ENCODE peak calls at places on chromosomes 16 and 17, in six cellular contexts. One of them, this sample, is unnamed.

GRCh38 chr17:56047321-56047720 is 106.0 kb upstream of the ANKFN1 start:
- DNase-seq in HepG2: no peak
- DNase-seq in left lung: no peak
- DNase-seq in neural crest cell: no peak
- DNase-seq in anterior cingulate cortex: no peak
- DNase-seq in BE2C: no peak
- DNase-seq in this sample: no peak

GRCh38 chr16:75559564-75560372 is 3.7 kb upstream of the TMEM231 start:
- DNase-seq in HepG2: no peak
- DNase-seq in left lung: no peak
- DNase-seq in neural crest cell: no peak
- DNase-seq in anterior cingulate cortex: no peak
- DNase-seq in BE2C: no peak
- DNase-seq in this sample: no peak

GRCh38 chr16:87323727-87324410 is 6.7 kb upstream of the C16orf95 start:
- DNase-seq in HepG2: no peak
- DNase-seq in left lung: no peak
- DNase-seq in neural crest cell: no peak
- DNase-seq in anterior cingulate cortex: no peak
- DNase-seq in BE2C: no peak
- DNase-seq in this sample: no peak

GRCh38 chr16:54707813-54708212 is 222.9 kb upstream of the IRX5 start:
- DNase-seq in HepG2: no peak
- DNase-seq in left lung: no peak
- DNase-seq in neural crest cell: no peak
- DNase-seq in anterior cingulate cortex: no peak
- DNase-seq in BE2C: no peak
- DNase-seq in this sample: no peak

GRCh38 chr16:85082553-85083050 is 29.7 kb downstream of the CIBAR2 start:
- DNase-seq in HepG2: no peak
- DNase-seq in left lung: peak; percentile 73
- DNase-seq in neural crest cell: no peak
- DNase-seq in anterior cingulate cortex: no peak
- DNase-seq in BE2C: no peak
- DNase-seq in this sample: no peak

GRCh38 chr16:73054131-73054496 is 6.2 kb upstream of the ZFHX3 start:
- DNase-seq in HepG2: no peak
- DNase-seq in left lung: no peak
- DNase-seq in neural crest cell: no peak
- DNase-seq in anterior cingulate cortex: no peak
- DNase-seq in BE2C: no peak
- DNase-seq in this sample: no peak

GRCh38 chr17:40312131-40312731 is 3.3 kb downstream of the RARA start:
- DNase-seq in HepG2: no peak
- DNase-seq in left lung: peak; percentile 54
- DNase-seq in neural crest cell: no peak
- DNase-seq in anterior cingulate cortex: peak; percentile 40
- DNase-seq in BE2C: no peak
- DNase-seq in this sample: no peak

GRCh38 chr17:35892091-35892637 is 12.0 kb upstream of the CCL5 start:
- DNase-seq in HepG2: no peak
- DNase-seq in left lung: no peak
- DNase-seq in neural crest cell: no peak
- DNase-seq in anterior cingulate cortex: no peak
- DNase-seq in BE2C: no peak
- DNase-seq in this sample: no peak

GRCh38 chr16:82704369-82704768 is 77.6 kb downstream of the CDH13 start:
- DNase-seq in HepG2: no peak
- DNase-seq in left lung: no peak
- DNase-seq in neural crest cell: no peak
- DNase-seq in anterior cingulate cortex: no peak
- DNase-seq in BE2C: no peak
- DNase-seq in this sample: no peak

GRCh38 chr16:30609002-30609927 is 924 bp downstream of the ZNF689 start:
- DNase-seq in HepG2: no peak
- DNase-seq in left lung: peak; percentile 89
- DNase-seq in neural crest cell: peak; percentile 23
- DNase-seq in anterior cingulate cortex: no peak
- DNase-seq in BE2C: peak; percentile 65
- DNase-seq in this sample: peak; percentile 48

GRCh38 chr16:4290236-4290830 is 17.5 kb upstream of the TFAP4 start:
- DNase-seq in HepG2: peak; percentile 88
- DNase-seq in left lung: no peak
- DNase-seq in neural crest cell: no peak
- DNase-seq in anterior cingulate cortex: no peak
- DNase-seq in BE2C: no peak
- DNase-seq in this sample: no peak

GRCh38 chr16:25012525-25012991 is 2.6 kb downstream of the ARHGAP17 start:
- DNase-seq in HepG2: no peak
- DNase-seq in left lung: no peak
- DNase-seq in neural crest cell: no peak
- DNase-seq in anterior cingulate cortex: no peak
- DNase-seq in BE2C: no peak
- DNase-seq in this sample: peak; percentile 57

GRCh38 chr17:28199728-28200127 is 119.3 kb upstream of the TMEM97 start:
- DNase-seq in HepG2: no peak
- DNase-seq in left lung: no peak
- DNase-seq in neural crest cell: no peak
- DNase-seq in anterior cingulate cortex: no peak
- DNase-seq in BE2C: no peak
- DNase-seq in this sample: no peak

GRCh38 chr17:81902023-81902652 is at the start of gene NPB:
- DNase-seq in HepG2: no peak
- DNase-seq in left lung: peak; percentile 80
- DNase-seq in neural crest cell: no peak
- DNase-seq in anterior cingulate cortex: no peak
- DNase-seq in BE2C: peak; percentile 70
- DNase-seq in this sample: no peak

GRCh38 chr17:19410875-19411291 is at the start of gene RNF112:
- DNase-seq in HepG2: no peak
- DNase-seq in left lung: peak; percentile 61
- DNase-seq in neural crest cell: no peak
- DNase-seq in anterior cingulate cortex: peak; percentile 32
- DNase-seq in BE2C: peak; percentile 49
- DNase-seq in this sample: no peak

GRCh38 chr17:39568710-39569109 is 39.0 kb downstream of the NEUROD2 start:
- DNase-seq in HepG2: no peak
- DNase-seq in left lung: no peak
- DNase-seq in neural crest cell: no peak
- DNase-seq in anterior cingulate cortex: no peak
- DNase-seq in BE2C: no peak
- DNase-seq in this sample: no peak

GRCh38 chr16:89723279-89724250 is 2.2 kb downstream of the ZNF276 start:
- DNase-seq in HepG2: no peak
- DNase-seq in left lung: no peak
- DNase-seq in neural crest cell: peak; percentile 62
- DNase-seq in anterior cingulate cortex: peak; percentile 66
- DNase-seq in BE2C: peak; percentile 51
- DNase-seq in this sample: peak; percentile 23

GRCh38 chr17:72176902-72177660 is 56.3 kb downstream of the SOX9 start:
- DNase-seq in HepG2: no peak
- DNase-seq in left lung: no peak
- DNase-seq in neural crest cell: no peak
- DNase-seq in anterior cingulate cortex: no peak
- DNase-seq in BE2C: no peak
- DNase-seq in this sample: no peak

GRCh38 chr17:49294126-49294525 is 63.5 kb upstream of the PHOSPHO1 start:
- DNase-seq in HepG2: no peak
- DNase-seq in left lung: no peak
- DNase-seq in neural crest cell: no peak
- DNase-seq in anterior cingulate cortex: no peak
- DNase-seq in BE2C: no peak
- DNase-seq in this sample: no peak

GRCh38 chr17:21127508-21128077 is 829 bp downstream of the DHRS7B start:
- DNase-seq in HepG2: no peak
- DNase-seq in left lung: no peak
- DNase-seq in neural crest cell: no peak
- DNase-seq in anterior cingulate cortex: no peak
- DNase-seq in BE2C: no peak
- DNase-seq in this sample: no peak

GRCh38 chr17:59899099-59899498 is 6.2 kb downstream of the RPS6KB1 start:
- DNase-seq in HepG2: no peak
- DNase-seq in left lung: no peak
- DNase-seq in neural crest cell: no peak
- DNase-seq in anterior cingulate cortex: no peak
- DNase-seq in BE2C: no peak
- DNase-seq in this sample: no peak

GRCh38 chr16:17568239-17568638 is 97.5 kb upstream of the XYLT1 start:
- DNase-seq in HepG2: no peak
- DNase-seq in left lung: no peak
- DNase-seq in neural crest cell: no peak
- DNase-seq in anterior cingulate cortex: no peak
- DNase-seq in BE2C: no peak
- DNase-seq in this sample: no peak

GRCh38 chr17:6072157-6072556 is 2.0 kb downstream of the WSCD1 start:
- DNase-seq in HepG2: no peak
- DNase-seq in left lung: no peak
- DNase-seq in neural crest cell: no peak
- DNase-seq in anterior cingulate cortex: no peak
- DNase-seq in BE2C: no peak
- DNase-seq in this sample: peak; percentile 12

GRCh38 chr17:66989076-66989475 is 24.6 kb downstream of the CACNG4 start:
- DNase-seq in HepG2: no peak
- DNase-seq in left lung: no peak
- DNase-seq in neural crest cell: no peak
- DNase-seq in anterior cingulate cortex: no peak
- DNase-seq in BE2C: no peak
- DNase-seq in this sample: no peak

GRCh38 chr17:48732688-48733629 is 4.4 kb upstream of the HOXB13 start:
- DNase-seq in HepG2: no peak
- DNase-seq in left lung: peak; percentile 68
- DNase-seq in neural crest cell: no peak
- DNase-seq in anterior cingulate cortex: no peak
- DNase-seq in BE2C: no peak
- DNase-seq in this sample: no peak

GRCh38 chr16:24075929-24076716 is 180.0 kb upstream of the CACNG3 start:
- DNase-seq in HepG2: no peak
- DNase-seq in left lung: no peak
- DNase-seq in neural crest cell: no peak
- DNase-seq in anterior cingulate cortex: no peak
- DNase-seq in BE2C: no peak
- DNase-seq in this sample: no peak

GRCh38 chr17:59149841-59150511 is 5.0 kb downstream of the SKA2 start:
- DNase-seq in HepG2: no peak
- DNase-seq in left lung: no peak
- DNase-seq in neural crest cell: no peak
- DNase-seq in anterior cingulate cortex: no peak
- DNase-seq in BE2C: no peak
- DNase-seq in this sample: no peak

GRCh38 chr17:16052486-16052885 is 52.9 kb downstream of the TTC19 start:
- DNase-seq in HepG2: no peak
- DNase-seq in left lung: no peak
- DNase-seq in neural crest cell: no peak
- DNase-seq in anterior cingulate cortex: no peak
- DNase-seq in BE2C: no peak
- DNase-seq in this sample: no peak

GRCh38 chr16:86396318-86396882 is 113.9 kb upstream of the FOXF1 start:
- DNase-seq in HepG2: no peak
- DNase-seq in left lung: no peak
- DNase-seq in neural crest cell: no peak
- DNase-seq in anterior cingulate cortex: no peak
- DNase-seq in BE2C: peak; percentile 26
- DNase-seq in this sample: no peak

GRCh38 chr17:3889613-3890012 is 3.2 kb downstream of the CAMKK1 start:
- DNase-seq in HepG2: no peak
- DNase-seq in left lung: no peak
- DNase-seq in neural crest cell: no peak
- DNase-seq in anterior cingulate cortex: no peak
- DNase-seq in BE2C: no peak
- DNase-seq in this sample: no peak

GRCh38 chr17:58974354-58974753 is 132.3 kb downstream of the TRIM37 start:
- DNase-seq in HepG2: no peak
- DNase-seq in left lung: no peak
- DNase-seq in neural crest cell: no peak
- DNase-seq in anterior cingulate cortex: no peak
- DNase-seq in BE2C: no peak
- DNase-seq in this sample: no peak

This sample was measured in endothelial cell of umbilical vein.